ENCODE peak calls at places on chromosome 15, in eight cellular contexts. D, V, R, E, F, X, P and I are unnamed samples.

GRCh38 chr15:69026355-69026754 is 11.9 kb downstream of the NOX5 start:
- DNase-seq in D (no peak), R (no peak), X (no peak), E (no peak), V (no peak), F (no peak), P (no peak), I (no peak)

GRCh38 chr15:76904461-76905012 is 603 bp downstream of the SCAPER start:
- DNase-seq in R (peak; percentile 16), X (peak; percentile 30), E (peak; percentile 24), F (no peak), D (no peak), V (peak; percentile 86), P (no peak), I (peak; percentile 32)

GRCh38 chr15:92803852-92804609 is 96.1 kb upstream of the CHD2 start:
- DNase-seq in V (peak; percentile 95), R (peak; percentile 99), P (peak; percentile 28), F (peak; percentile 52), E (peak; percentile 100), X (no peak), D (peak; percentile 100), I (no peak)

GRCh38 chr15:65902373-65902772 is 33.1 kb downstream of the RAB11A start:
- DNase-seq in E (no peak), V (peak; percentile 89), P (no peak), D (no peak), X (no peak), R (peak; percentile 41), F (peak; percentile 31), I (no peak)

GRCh38 chr15:72604794-72605193 is 49.7 kb upstream of the GOLGA6B start:
- DNase-seq in E (no peak), P (no peak), F (no peak), R (no peak), X (no peak), D (no peak), V (no peak), I (no peak)

GRCh38 chr15:63502137-63502801 is 2.1 kb upstream of the USP3 start:
- DNase-seq in F (no peak), E (peak; percentile 82), D (no peak), X (no peak), R (no peak), P (no peak), V (no peak), I (no peak)

GRCh38 chr15:39738998-39739397 is 43.6 kb downstream of the FSIP1 start:
- DNase-seq in V (no peak), X (no peak), F (no peak), P (no peak), E (no peak), R (no peak), D (no peak), I (no peak)

GRCh38 chr15:59170998-59171397 is 35.6 kb upstream of the LDHAL6B start:
- DNase-seq in E (no peak), D (no peak), P (no peak), X (no peak), V (no peak), R (no peak), F (no peak), I (no peak)

GRCh38 chr15:62824111-62824737 is 218.3 kb upstream of the TPM1 start:
- DNase-seq in D (peak; percentile 53), V (no peak), R (no peak), E (peak; percentile 60), X (no peak), F (no peak), P (no peak), I (no peak)

GRCh38 chr15:53710906-53711305 is 48.6 kb downstream of the WDR72 start:
- DNase-seq in R (no peak), E (no peak), X (no peak), P (no peak), F (no peak), V (no peak), D (no peak), I (no peak)

GRCh38 chr15:88454867-88455810 is 12.0 kb downstream of the MRPL46 start:
- DNase-seq in E (peak; percentile 82), P (no peak), X (peak; percentile 56), F (peak; percentile 52), D (no peak), V (peak; percentile 72), R (peak; percentile 82), I (peak; percentile 88)

GRCh38 chr15:84826369-84826823 is 9.2 kb downstream of the ALPK3 start:
- DNase-seq in D (no peak), X (no peak), E (peak; percentile 42), F (no peak), P (no peak), R (no peak), V (peak; percentile 78), I (no peak)

GRCh38 chr15:92714457-92715401 is 59.2 kb upstream of the FAM174B start:
- DNase-seq in F (peak; percentile 69), R (peak; percentile 43), D (peak; percentile 57), E (peak; percentile 84), P (peak; percentile 49), X (peak; percentile 79), V (peak; percentile 95), I (peak; percentile 83)

GRCh38 chr15:22229971-22230815 is 149.9 kb downstream of the OR4M2 start:
- DNase-seq in E (no peak), P (no peak), X (no peak), V (no peak), F (no peak), R (no peak), D (no peak), I (no peak)

GRCh38 chr15:101479851-101480612 is 9.5 kb downstream of the PCSK6 start:
- DNase-seq in E (no peak), P (no peak), R (no peak), V (peak; percentile 54), X (peak; percentile 88), F (no peak), D (no peak), I (no peak)

GRCh38 chr15:70433583-70434288 is 329.6 kb downstream of the UACA start:
- DNase-seq in X (no peak), P (no peak), D (no peak), F (no peak), E (no peak), V (no peak), R (no peak), I (peak; percentile 65)

GRCh38 chr15:36612063-36612788 is 32.8 kb downstream of the CDIN1 start:
- DNase-seq in E (peak; percentile 56), V (no peak), D (peak; percentile 49), F (no peak), X (no peak), R (peak; percentile 62), P (no peak), I (no peak)

GRCh38 chr15:41871175-41871905 is 22.5 kb downstream of the SPTBN5 start:
- DNase-seq in F (no peak), D (no peak), P (no peak), V (no peak), R (no peak), E (no peak), X (no peak), I (no peak)

GRCh38 chr15:22942877-22943276 is 37.3 kb downstream of the CYFIP1 start:
- DNase-seq in V (no peak), P (no peak), X (no peak), F (no peak), E (no peak), D (no peak), R (no peak), I (no peak)

GRCh38 chr15:29690765-29691475 is 131.3 kb downstream of the TJP1 start:
- DNase-seq in F (no peak), R (no peak), V (peak; percentile 80), D (no peak), E (no peak), P (no peak), X (no peak), I (no peak)

GRCh38 chr15:55475842-55476241 is 32.2 kb downstream of the DNAAF4 start:
- DNase-seq in P (no peak), E (no peak), D (no peak), F (no peak), X (no peak), R (no peak), V (no peak), I (no peak)

GRCh38 chr15:43911235-43911661 is 84.4 kb downstream of the WDR76 start:
- DNase-seq in V (peak; percentile 91), P (no peak), E (peak; percentile 93), F (peak; percentile 61), R (peak; percentile 32), D (peak; percentile 100), X (peak; percentile 53), I (no peak)

GRCh38 chr15:71400347-71400746 is 285.1 kb downstream of the THSD4 start:
- DNase-seq in E (no peak), R (no peak), D (no peak), P (no peak), X (no peak), F (no peak), V (no peak), I (no peak)

GRCh38 chr15:78551902-78552301 is 11.7 kb downstream of the PSMA4 start:
- DNase-seq in D (no peak), E (no peak), F (no peak), V (no peak), X (no peak), P (no peak), R (no peak), I (no peak)

GRCh38 chr15:49187537-49188245 is 17.6 kb downstream of the GALK2 start:
- DNase-seq in R (peak; percentile 6), P (no peak), E (no peak), D (no peak), V (no peak), X (no peak), F (no peak), I (no peak)

GRCh38 chr15:47035756-47036155 is 681.5 kb upstream of the SEMA6D start:
- DNase-seq in X (no peak), F (no peak), D (no peak), E (no peak), R (no peak), P (no peak), V (no peak), I (no peak)

GRCh38 chr15:21267686-21268395 is 172.5 kb downstream of the POTEB3 start:
- DNase-seq in P (no peak), R (peak; percentile 1), V (no peak), E (no peak), F (no peak), D (no peak), X (no peak), I (no peak)

GRCh38 chr15:89101302-89102191 is 13.3 kb downstream of the ABHD2 start:
- DNase-seq in V (peak; percentile 89), X (no peak), D (peak; percentile 92), R (peak; percentile 92), F (peak; percentile 68), E (peak; percentile 97), P (no peak), I (no peak)

GRCh38 chr15:55916666-55917409 is 76.6 kb downstream of the NEDD4 start:
- DNase-seq in X (no peak), V (no peak), E (peak; percentile 50), F (no peak), P (no peak), D (peak; percentile 55), R (peak; percentile 79), I (no peak)

GRCh38 chr15:69015591-69015990 is 1.1 kb downstream of the NOX5 start:
- DNase-seq in P (no peak), F (no peak), E (no peak), V (no peak), R (no peak), X (no peak), D (no peak), I (no peak)

GRCh38 chr15:85607141-85607806 is 187.5 kb downstream of the KLHL25 start:
- DNase-seq in E (no peak), D (no peak), P (no peak), V (no peak), R (no peak), F (no peak), X (no peak), I (no peak)

GRCh38 chr15:61122624-61123375 is 106.3 kb downstream of the RORA start:
- DNase-seq in X (no peak), E (no peak), D (no peak), P (no peak), R (no peak), V (no peak), F (no peak), I (no peak)

GRCh38 chr15:55552926-55553325 is 35.2 kb downstream of the PYGO1 start:
- DNase-seq in R (peak; percentile 11), X (no peak), P (no peak), F (peak; percentile 26), D (peak; percentile 30), E (peak; percentile 70), V (no peak), I (peak; percentile 86)

GRCh38 chr15:50945725-50946124 is 37.2 kb downstream of the AP4E1 start:
- DNase-seq in V (no peak), X (no peak), P (no peak), F (no peak), D (no peak), E (peak; percentile 32), R (no peak), I (peak; percentile 18)